ENCODE peak calls at places on chromosomes 4 and X, in seven cellular contexts. T is HCEC 1CT; S is CD4-positive, alpha-beta memory T cell; P is A673; Y is GM23248; L is GM13976; F is RPMI8226. M is an unnamed sample.

GRCh38 chr4:70688795-70689231 is 481 bp downstream of the UTP3 start:
- DNase-seq in L (no peak), F (no peak), P (no peak), T (no peak), Y (peak), S (peak), M (no peak)

GRCh38 chr4:94419956-94420355 is 31.8 kb upstream of the PDLIM5 start:
- DNase-seq in Y (peak), S (no peak), T (peak), F (no peak), L (no peak), P (peak), M (no peak)

GRCh38 chrX:129701624-129702069 is 37.1 kb upstream of the XPNPEP2 start:
- DNase-seq in Y (peak), T (no peak), P (no peak), F (no peak), S (no peak), L (no peak), M (no peak)

GRCh38 chr4:183532823-183533222 is 28.0 kb downstream of the ING2 start:
- DNase-seq in F (no peak), P (no peak), Y (no peak), T (peak), L (no peak), S (no peak), M (no peak)

GRCh38 chrX:2508648-2509335 is 8.0 kb upstream of the DHRSX start:
- DNase-seq in F (peak), T (no peak), L (no peak), Y (no peak), S (no peak), P (no peak), M (no peak)

GRCh38 chr4:3276961-3277360 is 15.9 kb upstream of the RGS12 start:
- DNase-seq in L (no peak), S (no peak), P (no peak), T (peak), F (no peak), Y (peak), M (no peak)

GRCh38 chr4:144355809-144356757 is 215.6 kb upstream of the GYPA start:
- DNase-seq in T (peak), Y (peak), L (peak), S (no peak), P (peak), F (peak), M (peak)

GRCh38 chrX:31658360-31658759 is 586.5 kb upstream of the FTHL17 start:
- DNase-seq in Y (peak), S (peak), F (no peak), T (peak), L (no peak), P (peak), M (peak)

GRCh38 chr4:1603413-1604135 is 80.5 kb downstream of the FAM53A start:
- DNase-seq in L (no peak), P (no peak), T (no peak), Y (no peak), S (no peak), F (no peak), M (no peak)

GRCh38 chrX:66030505-66031317 is 9.2 kb downstream of the VSIG4 start:
- DNase-seq in P (peak), L (no peak), T (no peak), Y (peak), F (peak), S (peak), M (no peak)

GRCh38 chr4:1851575-1852415 is 4.2 kb downstream of the LETM1 start:
- DNase-seq in L (no peak), Y (peak), T (no peak), S (no peak), P (no peak), F (no peak), M (no peak)

GRCh38 chr4:157045507-157046127 is 30.3 kb upstream of the GLRB start:
- DNase-seq in F (peak), Y (peak), T (peak), L (peak), S (no peak), P (peak), M (peak)

GRCh38 chr4:124953059-124953850 is 240.7 kb upstream of the ANKRD50 start:
- DNase-seq in L (no peak), T (peak), S (no peak), Y (peak), P (peak), F (no peak), M (no peak)

GRCh38 chr4:6965329-6965728 is 55.7 kb downstream of the TBC1D14 start:
- DNase-seq in P (no peak), S (no peak), F (no peak), T (no peak), Y (no peak), L (no peak), M (no peak)

M was measured in GM10248.